ENCODE peak calls at places on chromosomes 7 and 10, in seven cellular contexts. F is hepatocyte, P is AG04450, Z is tibial nerve, W is HepG2, X is lung, L is IMR-90. J is an unnamed sample.
A peak's percentile ranks its signal among the peaks of the same experiment; 100 is the strongest.

GRCh38 chr7:6258440-6259182 is 13.8 kb downstream of the CYTH3 start:
- DNase-seq in P (no peak), W (no peak), F (no peak), X (no peak), L (peak; percentile 79), Z (no peak), J (peak; percentile 93)

GRCh38 chr7:23000597-23001360 is 13.2 kb downstream of the HYCC1 start:
- DNase-seq in F (no peak), Z (no peak), W (no peak), P (no peak), X (no peak), L (no peak), J (no peak)

GRCh38 chr10:16996530-16996964 is 133.1 kb downstream of the CUBN start:
- DNase-seq in W (no peak), P (no peak), X (no peak), Z (no peak), F (no peak), L (peak; percentile 36), J (peak; percentile 39)

GRCh38 chr7:17056491-17057142 is 174.8 kb upstream of the AGR3 start:
- DNase-seq in P (peak; percentile 20), F (no peak), X (no peak), W (no peak), Z (no peak), L (peak; percentile 61), J (peak; percentile 71)

GRCh38 chr10:86918022-86918471 is 39.4 kb downstream of the MMRN2 start:
- DNase-seq in Z (no peak), P (peak; percentile 24), L (peak; percentile 77), X (no peak), W (no peak), F (no peak), J (peak; percentile 61)

GRCh38 chr10:8312079-8312478 is 257.6 kb downstream of the GATA3 start:
- DNase-seq in Z (no peak), F (no peak), X (no peak), L (no peak), W (no peak), P (no peak), J (no peak)

GRCh38 chr7:82313269-82313668 is 130.3 kb downstream of the CACNA2D1 start:
- DNase-seq in P (no peak), X (no peak), W (no peak), L (no peak), Z (no peak), F (no peak), J (no peak)

GRCh38 chr7:50706469-50706937 is 76.2 kb downstream of the GRB10 start:
- DNase-seq in L (no peak), X (no peak), Z (no peak), P (no peak), W (no peak), F (no peak), J (no peak)

GRCh38 chr10:22792161-22792560 is 77.8 kb upstream of the PIP4K2A start:
- DNase-seq in F (no peak), X (no peak), Z (no peak), P (no peak), W (no peak), L (no peak), J (no peak)

GRCh38 chr7:123366991-123367390 is 167.2 kb upstream of the SLC13A1 start:
- DNase-seq in F (no peak), Z (no peak), L (no peak), W (no peak), P (no peak), X (no peak), J (no peak)

GRCh38 chr7:123367508-123368122 is 166.8 kb downstream of the IQUB start:
- DNase-seq in W (peak; percentile 10), L (no peak), F (peak; percentile 69), P (no peak), Z (no peak), X (no peak), J (peak; percentile 43)

DNA sequence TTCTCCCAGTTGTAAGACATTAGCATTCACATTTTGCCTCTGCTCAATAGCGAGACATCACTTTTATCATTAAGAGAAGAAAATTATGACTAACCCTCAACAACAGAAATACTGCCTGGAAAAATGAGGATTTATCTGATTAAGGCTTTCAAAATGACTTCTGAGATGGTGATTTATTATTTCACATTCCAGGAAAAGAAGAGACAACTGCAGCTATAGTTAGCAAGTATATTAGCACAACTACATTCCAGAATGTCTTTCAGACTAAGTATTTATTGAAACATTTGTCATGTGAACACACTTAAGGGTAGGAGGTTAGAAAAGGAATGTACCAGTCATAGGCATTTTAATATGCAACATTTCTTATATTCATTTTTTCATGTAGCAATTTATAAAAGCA is 162.0 kb downstream of the IQUB start:
- DNase-seq in P (no peak), X (no peak), Z (no peak), L (no peak), W (no peak), F (no peak), J (no peak)
- H3K4me3 ChIP-seq in P (no peak overlapping the region), X (no peak overlapping the region), Z (no peak overlapping the region), L (no peak overlapping the region), W (no peak overlapping the region), F (no peak overlapping the region), J (no peak overlapping the region)

DNA sequence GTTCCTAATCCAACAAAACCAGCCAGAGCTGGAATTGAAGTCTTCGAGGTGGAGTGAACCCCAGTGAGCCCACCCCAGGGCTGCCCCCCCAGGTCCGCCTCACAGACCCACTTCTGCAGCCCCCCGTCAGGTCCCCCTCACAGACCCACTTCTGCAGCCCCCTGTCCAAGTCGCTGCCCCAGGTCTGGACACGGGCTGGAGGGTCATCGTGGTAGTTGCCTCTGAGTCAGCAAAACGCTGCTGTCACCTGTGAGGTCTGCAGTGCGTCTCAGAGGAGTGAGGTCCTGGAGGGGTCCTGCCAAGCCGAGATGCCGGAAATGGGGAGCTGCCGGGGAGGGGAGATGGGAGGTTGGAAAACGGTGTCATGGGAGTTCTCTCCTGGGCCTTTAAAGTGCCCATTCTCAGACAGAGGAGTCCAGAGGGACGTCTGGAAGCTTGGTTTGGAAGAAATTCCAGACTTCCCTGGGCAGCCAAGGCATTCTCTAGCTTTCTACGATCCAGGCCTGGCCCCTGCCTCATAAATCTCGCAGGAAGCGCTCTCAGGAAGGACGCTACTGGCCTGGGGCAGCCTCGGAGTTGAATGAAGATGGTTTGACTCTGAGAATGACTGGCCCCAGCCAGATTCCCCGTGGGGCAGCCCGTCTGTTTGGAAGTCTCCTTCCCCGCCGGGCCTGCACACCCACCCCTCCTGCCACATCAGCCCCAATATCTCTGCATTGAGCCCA is 38.6 kb downstream of the CALML3 start:
- DNase-seq in P (no peak), W (no peak), Z (no peak), X (no peak), F (no peak), L (no peak), J (no peak)
- H3K4me3 ChIP-seq in P (no peak overlapping the region), W (no peak overlapping the region), Z (no peak overlapping the region), X (no peak overlapping the region), F (no peak overlapping the region), L (no peak overlapping the region), J (peak overlapping the region; percentile 8)

DNA sequence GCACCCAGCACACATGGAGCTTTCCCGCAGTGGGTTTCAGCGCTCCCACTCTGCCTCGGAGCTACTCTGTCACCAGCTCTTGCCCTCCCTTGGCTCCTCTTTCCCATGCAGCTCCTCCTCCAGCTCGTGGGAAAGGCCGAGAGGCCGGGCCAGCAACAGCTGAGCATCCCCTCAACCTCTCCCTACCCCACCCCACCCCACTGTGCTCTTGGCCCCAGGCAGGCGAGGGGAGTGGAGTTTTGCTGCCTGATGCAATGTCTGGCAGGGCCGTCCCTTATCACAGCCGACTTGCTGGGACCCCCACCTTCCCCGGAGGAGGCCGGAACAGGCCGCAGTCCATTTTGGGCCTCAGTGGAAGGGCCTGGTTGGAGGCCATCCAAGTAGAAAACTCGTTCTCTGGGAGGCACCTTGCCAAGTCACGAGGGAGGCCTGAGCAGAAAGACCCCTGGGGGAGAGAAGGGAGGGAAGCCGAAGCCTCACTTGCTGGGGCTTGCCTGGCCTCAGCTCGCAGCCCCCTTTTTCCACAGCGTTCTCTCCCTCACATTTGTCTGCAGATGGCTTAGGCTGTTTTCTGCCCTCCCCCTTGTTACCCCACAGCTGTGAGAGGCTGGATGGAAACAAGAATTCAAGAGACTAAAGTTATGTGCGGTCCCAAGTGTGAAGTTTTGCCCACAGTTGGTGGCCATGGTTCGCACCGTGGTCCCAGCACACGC is 35.3 kb downstream of the CHST3 start:
- DNase-seq in X (peak; percentile 46), P (no peak), Z (peak; percentile 33), W (no peak), L (peak; percentile 73), F (peak; percentile 80), J (peak; percentile 84)
- H3K4me3 ChIP-seq in X (no peak overlapping the region), P (no peak overlapping the region), Z (no peak overlapping the region), W (no peak overlapping the region), L (no peak overlapping the region), F (no peak overlapping the region), J (peak overlapping the region; percentile 51)

DNA sequence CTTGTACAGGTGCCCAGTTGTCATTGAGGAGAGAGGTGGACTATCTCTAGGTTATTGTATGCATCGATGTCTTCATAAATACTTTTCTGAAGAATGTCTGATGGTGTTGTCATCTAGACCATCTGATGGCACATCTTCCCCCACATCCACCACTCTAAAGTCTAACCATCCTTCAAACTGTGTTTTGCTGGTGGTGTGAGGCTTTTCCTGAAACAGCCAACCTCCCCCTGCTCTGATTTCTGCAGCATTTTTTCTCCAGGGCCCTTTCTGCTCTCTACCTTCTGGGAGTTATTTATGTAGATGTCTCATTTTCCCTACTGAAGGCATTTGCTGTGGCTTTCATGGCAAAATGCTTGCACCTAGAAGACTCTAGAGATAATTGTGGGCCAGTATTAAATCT is 1.5 kb downstream of the PLCE1 start:
- DNase-seq in W (no peak), P (no peak), L (no peak), F (no peak), X (no peak), Z (no peak), J (no peak)
- H3K4me3 ChIP-seq in W (no peak overlapping the region), P (no peak overlapping the region), L (no peak overlapping the region), F (no peak overlapping the region), X (no peak overlapping the region), Z (no peak overlapping the region), J (peak overlapping the region; percentile 84)

GRCh38 chr10:6530966-6531365 is 49.1 kb downstream of the PRKCQ start:
- DNase-seq in Z (no peak), P (no peak), X (no peak), W (no peak), F (no peak), L (no peak), J (no peak)

GRCh38 chr10:6530211-6530840 is 49.8 kb downstream of the PRKCQ start:
- DNase-seq in Z (no peak), P (no peak), X (no peak), F (no peak), W (no peak), L (no peak), J (no peak)

GRCh38 chr10:6535365-6535764 is 44.7 kb downstream of the PRKCQ start:
- DNase-seq in Z (no peak), W (no peak), F (no peak), P (no peak), X (no peak), L (no peak), J (no peak)

GRCh38 chr10:6536102-6536501 is 44.0 kb downstream of the PRKCQ start:
- DNase-seq in W (no peak), Z (no peak), P (no peak), X (no peak), F (no peak), L (no peak), J (no peak)

DNA sequence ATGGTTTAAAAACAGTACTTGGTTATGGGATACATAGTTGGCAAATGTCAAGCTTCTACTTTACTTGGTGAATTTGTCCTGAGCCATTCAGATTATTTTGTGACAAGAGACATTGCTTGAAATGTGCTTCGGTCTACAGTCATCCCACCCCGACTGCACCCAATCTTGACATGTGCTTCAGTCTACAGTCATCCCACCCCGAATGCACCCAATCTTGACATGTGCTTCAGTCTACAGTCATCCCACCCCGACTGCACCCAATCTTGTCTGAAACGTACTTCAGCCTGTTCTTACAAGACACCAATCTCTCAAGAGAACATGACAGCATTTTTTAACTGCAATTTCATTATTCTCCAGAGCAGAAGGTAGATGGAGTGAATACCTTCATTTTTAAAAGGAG is 47.8 kb downstream of the PRKCQ start:
- DNase-seq in Z (no peak), F (no peak), P (no peak), L (no peak), W (no peak), X (no peak), J (no peak)
- H3K4me3 ChIP-seq in Z (no peak overlapping the region), F (no peak overlapping the region), P (no peak overlapping the region), L (no peak overlapping the region), W (no peak overlapping the region), X (no peak overlapping the region), J (no peak overlapping the region)

J was measured in adipocyte.